ENCODE peak calls at places on chromosomes 2 and 18, in four cellular contexts. K is K562, M is IMR-90, Z is A549. J is an unnamed sample.

GRCh38 chr2:118431586-118431985 is 343.3 kb downstream of the INSIG2 start:
- DNase-seq in K (no peak), M (no peak), Z (no peak), J (no peak)

GRCh38 chr2:48572797-48573196 is 42.8 kb downstream of the STON1 start:
- DNase-seq in M (no peak), Z (no peak), K (peak), J (peak)

GRCh38 chr2:88600038-88600465 is 27.2 kb downstream of the EIF2AK3 start:
- DNase-seq in K (peak), M (peak), Z (peak), J (peak)

GRCh38 chr2:5373200-5373599 is 319.0 kb upstream of the SOX11 start:
- DNase-seq in Z (no peak), M (no peak), K (peak), J (peak)

GRCh38 chr2:20602803-20603202 is 48.1 kb downstream of the HS1BP3 start:
- DNase-seq in M (no peak), K (no peak), Z (no peak), J (no peak)

GRCh38 chr2:17600805-17601204 is 60.3 kb downstream of the VSNL1 start:
- DNase-seq in M (no peak), K (no peak), Z (no peak), J (no peak)

GRCh38 chr2:234251326-234252271 is 201.1 kb downstream of the SPP2 start:
- DNase-seq in Z (peak), M (peak), K (no peak), J (no peak)

GRCh38 chr2:175111200-175111657 is 56.8 kb downstream of the ATF2 start:
- DNase-seq in Z (peak), M (peak), K (peak), J (peak)

GRCh38 chr2:177767768-177768167 is 304.8 kb downstream of the PDE11A start:
- DNase-seq in K (no peak), M (no peak), Z (no peak), J (no peak)

GRCh38 chr2:19799881-19800780 is 101.7 kb downstream of the TTC32 start:
- DNase-seq in K (no peak), M (no peak), Z (no peak), J (no peak)

GRCh38 chr2:161161074-161161577 is 898 bp downstream of the TANK start:
- DNase-seq in Z (no peak), K (peak), M (no peak), J (no peak)

GRCh38 chr2:235026649-235027557 is 75.1 kb downstream of the SH3BP4 start:
- DNase-seq in Z (peak), K (no peak), M (peak), J (no peak)

GRCh38 chr2:216221806-216222205 is 112.7 kb downstream of the XRCC5 start:
- DNase-seq in K (no peak), M (peak), Z (no peak), J (no peak)

GRCh38 chr2:38394903-38395341 is 17.8 kb upstream of the ATL2 start:
- DNase-seq in Z (no peak), K (no peak), M (no peak), J (no peak)

GRCh38 chr2:167401309-167401708 is 513.0 kb downstream of the XIRP2 start:
- DNase-seq in M (no peak), K (no peak), Z (no peak), J (no peak)

GRCh38 chr2:88016948-88017779 is 817 bp upstream of the RNU2-63P start:
- DNase-seq in M (no peak), Z (peak), K (peak), J (peak)

GRCh38 chr2:10072656-10073480 is 7.3 kb downstream of the CYS1 start:
- DNase-seq in M (peak), Z (peak), K (peak), J (peak)

GRCh38 chr2:123993728-123994323 is 31.3 kb upstream of the CNTNAP5 start:
- DNase-seq in Z (peak), K (peak), M (no peak), J (peak)

GRCh38 chr2:137173514-137173913 is 408.2 kb downstream of the THSD7B start:
- DNase-seq in M (no peak), Z (peak), K (no peak), J (no peak)

GRCh38 chr2:240685771-240686371 is 3.2 kb upstream of the AQP12B start:
- DNase-seq in Z (no peak), M (no peak), K (peak), J (peak)

DNA sequence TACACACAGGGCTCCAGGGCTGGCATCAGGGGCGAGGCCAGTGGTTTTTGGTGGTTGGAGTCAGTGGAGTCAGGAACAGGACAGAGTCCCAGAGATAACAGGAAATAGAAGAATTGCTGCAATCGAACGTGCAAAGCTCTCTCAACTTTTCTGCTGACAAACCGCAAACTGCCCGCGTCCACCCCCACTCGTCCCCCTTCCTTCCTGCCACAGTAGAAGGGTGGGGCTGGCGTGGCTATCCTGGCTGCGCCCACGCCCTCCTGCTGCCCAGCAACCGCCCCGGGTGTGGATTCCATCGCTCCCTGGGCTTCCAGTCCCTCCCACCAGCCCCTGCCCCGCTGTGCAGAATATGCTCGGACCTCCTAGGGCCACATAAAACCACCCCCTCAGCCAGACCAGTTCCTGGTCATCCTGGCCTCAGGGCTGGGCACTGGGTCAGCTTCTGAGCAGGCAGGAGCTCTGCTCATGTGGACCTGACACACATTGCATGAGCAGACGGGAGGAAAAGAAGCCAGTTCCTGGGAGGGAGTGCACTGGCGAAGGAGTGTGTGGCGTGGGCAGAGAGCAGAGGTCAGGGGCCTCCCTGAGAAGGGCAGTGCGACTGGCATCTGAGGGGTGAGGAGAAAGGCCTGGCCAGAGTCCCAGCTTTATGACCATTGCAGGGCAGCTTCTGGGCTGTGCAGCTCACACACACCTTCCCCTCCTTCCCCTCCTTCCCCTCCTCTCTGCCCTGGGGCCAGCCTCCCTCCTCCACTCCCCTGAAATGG is 85.4 kb upstream of the ATG16L1 start:
- DNase-seq in M (no peak), Z (peak), K (peak), J (peak)
- TF ChIP-seq RCOR1 in M (no peak), Z (no peak), K (no peak), J (no peak)

GRCh38 chr2:190871539-190871938 is 9.1 kb upstream of the GLS start:
- DNase-seq in M (no peak), K (no peak), Z (no peak), J (no peak)

GRCh38 chr2:190880374-190881073 is at the start of gene GLS:
- DNase-seq in Z (peak), K (peak), M (peak), J (peak)

GRCh38 chr2:190876641-190877040 is 4.0 kb upstream of the GLS start:
- DNase-seq in K (no peak), Z (no peak), M (no peak), J (no peak)

GRCh38 chr2:190879474-190880373 is 897 bp upstream of the GLS start:
- DNase-seq in M (no peak), Z (no peak), K (no peak), J (no peak)

GRCh38 chr2:190875881-190876280 is 4.7 kb upstream of the GLS start:
- DNase-seq in M (no peak), Z (no peak), K (no peak), J (no peak)
- TF ChIP-seq RCOR1 in M (no peak), Z (no peak), K (no peak), J (no peak)

GRCh38 chr2:120251077-120251476 is 1.6 kb upstream of the RALB start:
- DNase-seq in Z (no peak), K (peak), M (no peak), J (no peak)

GRCh38 chr2:120252207-120253020 is at the start of gene RALB:
- DNase-seq in M (peak), K (peak), Z (peak), J (peak)

GRCh38 chr2:120254178-120254577 is 1.5 kb downstream of the RALB start:
- DNase-seq in M (peak), Z (no peak), K (no peak), J (no peak)

GRCh38 chr2:120251863-120252206 is 817 bp upstream of the RALB start:
- DNase-seq in K (peak), M (no peak), Z (no peak), J (no peak)

DNA sequence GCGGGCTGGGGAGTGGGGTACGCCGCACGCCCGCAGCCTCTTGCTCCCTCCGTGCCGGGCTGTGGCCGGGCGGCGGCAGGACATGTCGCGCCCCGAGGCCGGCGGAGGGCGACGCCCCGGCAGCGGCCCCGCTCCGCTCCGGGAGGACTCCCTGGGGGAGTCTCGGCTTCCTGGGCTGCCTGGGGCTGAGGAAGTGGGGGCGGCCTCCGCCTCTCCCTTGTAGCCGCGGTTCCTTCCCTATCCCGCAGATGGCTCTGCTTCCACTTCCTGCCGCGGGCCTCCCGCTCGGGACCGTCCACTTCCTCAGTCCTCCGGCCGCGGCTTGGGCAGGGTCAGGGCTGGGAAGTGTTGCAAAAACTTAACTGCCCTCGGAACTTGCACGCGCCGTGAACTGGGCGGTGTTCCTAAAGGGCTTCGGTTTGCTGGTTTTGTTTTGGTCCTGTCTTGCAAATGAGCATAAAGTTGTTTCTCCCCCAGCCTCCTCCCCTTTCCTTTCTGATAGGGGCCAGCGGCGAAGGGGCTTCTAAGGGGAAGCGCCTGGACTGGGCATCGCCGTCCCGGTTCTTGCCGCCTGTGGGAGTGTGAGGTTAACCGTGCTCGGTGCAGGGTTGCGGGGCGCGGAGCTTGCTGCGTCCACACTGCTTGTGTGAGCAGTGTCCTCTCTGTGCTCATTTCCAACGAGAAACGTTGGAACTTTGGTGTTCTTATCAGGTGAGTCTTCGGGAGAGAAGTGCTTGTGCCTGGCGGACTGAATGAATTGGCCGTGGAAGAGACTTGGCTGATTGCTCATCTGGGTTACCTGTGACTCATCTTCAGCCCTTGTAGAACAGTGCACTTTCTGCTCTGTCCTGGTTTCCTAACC is 600 bp downstream of the RALB start:
- DNase-seq in M (peak), K (peak), Z (peak), J (peak)
- TF ChIP-seq RCOR1 in M (no peak), K (peak), Z (no peak), J (no peak)

GRCh38 chr18:76395609-76396008 is 99.4 kb downstream of the ZNF516 start:
- DNase-seq in K (no peak), Z (no peak), M (no peak), J (no peak)
- TF ChIP-seq RCOR1 in K (no peak), Z (no peak), M (no peak), J (no peak)

DNA sequence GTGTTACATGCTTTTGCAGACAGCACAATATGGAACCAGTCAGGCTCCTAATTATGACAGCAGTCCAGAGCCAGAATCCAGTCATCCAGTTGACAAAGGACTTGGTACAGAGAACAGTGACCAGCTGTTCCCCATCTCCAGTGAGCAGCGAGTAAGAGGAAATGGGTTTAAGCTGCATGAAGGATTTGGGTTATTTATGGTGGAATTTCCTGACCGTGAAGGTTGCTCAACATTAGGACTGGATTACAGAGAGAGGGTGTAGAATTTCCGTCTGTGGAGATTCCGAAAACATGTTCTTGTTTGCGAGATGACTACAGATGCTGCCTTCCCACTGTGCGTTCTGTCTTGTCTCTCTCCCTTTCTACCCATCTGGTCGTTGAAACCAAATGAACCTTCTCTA is 24.5 kb downstream of the SGPP2 start:
- DNase-seq in K (no peak), M (peak), Z (no peak), J (no peak)
- TF ChIP-seq RCOR1 in K (no peak), M (no peak), Z (no peak), J (no peak)

GRCh38 chr2:66364495-66364992 is 70.4 kb upstream of the MEIS1 start:
- DNase-seq in M (peak), K (no peak), Z (no peak), J (no peak)
- TF ChIP-seq RCOR1 in M (no peak), K (peak), Z (no peak), J (no peak)

GRCh38 chr18:7730682-7731081 is 163.6 kb downstream of the PTPRM start:
- DNase-seq in K (no peak), Z (no peak), M (no peak), J (no peak)

GRCh38 chr18:7726522-7726921 is 159.4 kb downstream of the PTPRM start:
- DNase-seq in M (no peak), Z (no peak), K (no peak), J (no peak)

GRCh38 chr18:7727381-7728076 is 160.4 kb downstream of the PTPRM start:
- DNase-seq in Z (no peak), K (no peak), M (no peak), J (no peak)

GRCh38 chr18:7728297-7728696 is 161.2 kb downstream of the PTPRM start:
- DNase-seq in K (no peak), M (no peak), Z (no peak), J (no peak)

GRCh38 chr18:7729858-7730257 is 162.7 kb downstream of the PTPRM start:
- DNase-seq in K (no peak), M (no peak), Z (no peak), J (no peak)
- TF ChIP-seq RCOR1 in K (no peak), M (no peak), Z (no peak), J (no peak)

GRCh38 chr2:30234180-30234971 is 3.0 kb downstream of the LBH start:
- DNase-seq in M (peak), Z (peak), K (no peak), J (no peak)
- TF ChIP-seq RCOR1 in M (no peak), Z (peak), K (peak), J (no peak)

J was measured in SK-N-SH.